ENCODE peak calls at places on chromosomes 11 and 22, in seven cellular contexts. E, F, X, J, B, K and M are unnamed samples. For H3K4me1, the result is how much of the 10 kb centered on the place peaks cover.

GRCh38 chr11:7486731-7487130 is 1.4 kb downstream of the OLFML1 start:
- DNase-seq in E (no peak), F (peak), X (no peak), J (no peak), B (peak), K (no peak), M (no peak)

GRCh38 chr11:67656278-67656922 is 5.9 kb upstream of the ACY3 start:
- DNase-seq in E (no peak), F (no peak), X (no peak), J (no peak), B (no peak), K (no peak), M (no peak)

GRCh38 chr22:41204992-41205900 is at the start of gene L3MBTL2:
- DNase-seq in E (peak), F (peak), X (peak), J (peak), B (peak), K (peak), M (peak)

GRCh38 chr11:60459345-60459744 is 3.7 kb downstream of the MS4A1 start:
- DNase-seq in E (no peak), F (no peak), X (no peak), J (no peak), B (no peak), K (no peak), M (no peak)

GRCh38 chr11:115874843-115875242 is 370.6 kb upstream of the CADM1 start:
- DNase-seq in E (no peak), F (no peak), X (no peak), J (no peak), B (no peak), K (no peak), M (no peak)

GRCh38 chr11:61567286-61568061 is 13.4 kb downstream of the SYT7 start:
- DNase-seq in E (peak), F (peak), X (peak), J (peak), B (peak), K (peak), M (peak)

GRCh38 chr11:61195710-61196109 is 7.6 kb upstream of the PGA3 start:
- DNase-seq in E (peak), F (no peak), X (no peak), J (peak), B (no peak), K (no peak), M (no peak)

GRCh38 chr22:42396621-42397331 is 35.4 kb downstream of the NFAM1 start:
- DNase-seq in E (no peak), F (no peak), X (peak), J (no peak), B (no peak), K (no peak), M (no peak)

GRCh38 chr22:43168416-43169309 is 17.3 kb downstream of the TSPO start:
- DNase-seq in E (no peak), F (no peak), X (no peak), J (no peak), B (peak), K (no peak), M (no peak)

GRCh38 chr22:47300698-47301405 is 538.4 kb downstream of the TBC1D22A start:
- DNase-seq in E (peak), F (no peak), X (no peak), J (no peak), B (no peak), K (no peak), M (no peak)

GRCh38 chr11:121780971-121781370 is 328.2 kb upstream of the SORL1-AS1 start:
- DNase-seq in E (no peak), F (no peak), X (no peak), J (no peak), B (no peak), K (no peak), M (no peak)

GRCh38 chr22:24951942-24952836 is at the start of gene KIAA1671:
- DNase-seq in E (peak), F (peak), X (peak), J (peak), B (peak), K (peak), M (peak)

GRCh38 chr11:2796508-2797180 is 88.9 kb downstream of the CDKN1C start:
- DNase-seq in E (no peak), F (no peak), X (no peak), J (peak), B (no peak), K (peak), M (peak)

GRCh38 chr11:118437736-118438125 is 1.4 kb downstream of the KMT2A start:
- DNase-seq in E (no peak), F (peak), X (peak), J (no peak), B (peak), K (peak), M (peak)
- H3K4me1 ChIP-seq in E (half or more), F (under half), X (half or more), J (under half), B (under half), K (under half), M (under half)

GRCh38 chr11:111641339-111642015 is 39.2 kb downstream of the SIK2 start:
- DNase-seq in E (no peak), F (no peak), X (no peak), J (no peak), B (no peak), K (no peak), M (no peak)

GRCh38 chr11:111639226-111639925 is 37.1 kb downstream of the SIK2 start:
- DNase-seq in E (no peak), F (no peak), X (no peak), J (no peak), B (no peak), K (no peak), M (no peak)

GRCh38 chr11:111634981-111635705 is 32.9 kb downstream of the SIK2 start:
- DNase-seq in E (no peak), F (no peak), X (no peak), J (no peak), B (peak), K (no peak), M (no peak)

GRCh38 chr11:111635706-111636045 is 33.4 kb downstream of the SIK2 start:
- DNase-seq in E (no peak), F (no peak), X (no peak), J (no peak), B (peak), K (no peak), M (no peak)

DNA sequence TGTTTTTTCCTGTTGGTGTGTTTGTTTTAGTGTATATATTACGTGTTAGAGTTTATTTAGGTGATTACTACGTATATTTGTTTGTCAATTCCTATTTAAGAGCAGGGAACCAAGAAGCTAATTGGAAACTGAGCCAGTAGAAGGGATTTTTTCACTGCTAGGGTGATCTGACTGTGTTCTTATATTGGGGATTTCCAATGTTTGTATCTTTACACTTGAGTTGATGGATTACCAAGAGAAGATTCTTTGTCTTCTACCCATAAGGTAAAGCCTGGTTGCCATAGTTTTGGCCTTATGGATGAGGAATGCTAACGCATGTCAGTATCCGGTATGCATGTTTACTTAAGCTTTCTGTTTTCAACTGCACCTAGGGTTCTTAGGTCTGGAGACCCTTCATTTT is 35.6 kb downstream of the SIK2 start:
- DNase-seq in E (no peak), F (no peak), X (no peak), J (no peak), B (no peak), K (no peak), M (no peak)
- H3K4me1 ChIP-seq in E (half or more), F (under half), X (under half), J (under half), B (under half), K (under half), M (under half)

GRCh38 chr11:99154277-99154676 is 133.5 kb downstream of the CNTN5 start:
- DNase-seq in E (no peak), F (no peak), X (no peak), J (peak), B (no peak), K (no peak), M (no peak)

DNA sequence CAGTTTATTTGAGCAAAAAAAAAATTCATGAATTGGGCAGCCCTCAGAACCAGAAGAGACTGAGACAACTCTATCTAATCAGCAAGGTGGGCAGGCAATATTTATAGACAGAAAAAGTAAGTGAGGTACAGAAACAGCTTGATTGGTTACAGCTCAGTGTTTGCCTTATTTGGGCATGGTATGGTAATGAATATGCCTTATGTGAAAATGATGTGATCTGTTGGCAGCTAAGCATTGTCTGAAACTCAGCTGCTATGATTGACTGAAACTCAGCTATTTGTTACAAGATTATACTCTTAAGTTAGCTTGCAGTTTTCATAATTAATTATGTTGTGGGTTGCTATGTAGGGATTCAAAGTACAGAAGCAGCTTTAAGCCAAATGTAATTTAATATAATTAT is 127.6 kb downstream of the CNTN5 start:
- DNase-seq in E (no peak), F (no peak), X (no peak), J (no peak), B (no peak), K (no peak), M (no peak)
- H3K4me1 ChIP-seq in E (under half), F (under half), X (under half), J (under half), B (under half), K (under half), M (under half)

GRCh38 chr22:34801221-34801620 is 264.7 kb upstream of the ISX start:
- DNase-seq in E (no peak), F (no peak), X (no peak), J (peak), B (no peak), K (no peak), M (no peak)
- H3K4me1 ChIP-seq in E (under half), F (under half), X (under half), J (under half), B (under half), K (under half), M (under half)

GRCh38 chr11:45411221-45411946 is 125.2 kb upstream of the SYT13 start:
- DNase-seq in E (no peak), F (no peak), X (no peak), J (no peak), B (peak), K (peak), M (no peak)

GRCh38 chr11:45410391-45411215 is 124.5 kb upstream of the SYT13 start:
- DNase-seq in E (no peak), F (no peak), X (no peak), J (no peak), B (no peak), K (peak), M (no peak)

GRCh38 chr11:45413156-45413833 is 127.2 kb upstream of the SYT13 start:
- DNase-seq in E (no peak), F (no peak), X (no peak), J (no peak), B (peak), K (no peak), M (no peak)

GRCh38 chr11:45412521-45412920 is 126.4 kb upstream of the SYT13 start:
- DNase-seq in E (no peak), F (no peak), X (no peak), J (no peak), B (no peak), K (no peak), M (no peak)

DNA sequence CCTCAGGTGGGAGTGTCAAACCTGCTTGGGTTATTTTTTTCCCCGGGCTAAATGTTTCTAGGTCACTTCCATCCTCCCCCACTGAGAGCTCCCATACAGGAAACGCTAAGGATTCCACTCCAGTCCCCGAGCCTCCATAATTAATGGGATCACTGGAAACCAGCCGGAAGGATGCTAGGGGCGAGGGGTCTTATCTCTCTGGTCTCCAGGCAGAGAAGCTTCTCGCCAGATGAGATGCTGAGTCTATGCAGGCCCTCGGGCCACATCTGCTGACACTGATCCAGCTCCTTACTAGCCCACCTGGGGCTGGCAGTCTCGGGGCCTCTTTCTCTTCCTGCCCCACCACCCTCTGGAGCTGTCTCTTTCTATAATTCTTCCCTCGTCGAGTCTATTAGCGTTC is 125.9 kb upstream of the SYT13 start:
- DNase-seq in E (no peak), F (no peak), X (no peak), J (no peak), B (no peak), K (peak), M (no peak)
- H3K4me1 ChIP-seq in E (under half), F (under half), X (under half), J (under half), B (under half), K (under half), M (under half)